ENCODE peak calls at places on chromosomes 4 and X, in eight cellular contexts. F is astrocyte of the spinal cord; Y is ovary; O is fibroblast of lung; L is neural crest cell; C is CD8-positive, alpha-beta T cell; W is body of pancreas; X is K562. H is an unnamed sample.

GRCh38 chrX:103782640-103783039 is 6.0 kb downstream of the PLP1 start:
- DNase-seq in F (no peak), Y (no peak), O (no peak), L (peak; percentile 44), C (no peak), W (no peak), X (no peak), H (no peak)

GRCh38 chr4:86497131-86497530 is 97.0 kb upstream of the PTPN13 start:
- DNase-seq in F (no peak), Y (no peak), O (no peak), L (no peak), C (no peak), W (peak; percentile 7), X (no peak), H (no peak)

GRCh38 chr4:113845138-113845537 is 83.6 kb upstream of the CAMK2D start:
- DNase-seq in F (no peak), Y (no peak), O (no peak), L (no peak), C (no peak), W (no peak), X (no peak), H (no peak)

GRCh38 chr4:1584498-1584897 is 99.6 kb downstream of the FAM53A start:
- DNase-seq in F (no peak), Y (no peak), O (no peak), L (no peak), C (peak; percentile 2), W (no peak), X (no peak), H (no peak)

GRCh38 chr4:183636488-183636887 is 22.5 kb downstream of the RWDD4 start:
- DNase-seq in F (peak; percentile 31), Y (no peak), O (no peak), L (no peak), C (no peak), W (peak; percentile 38), X (no peak), H (no peak)

GRCh38 chr4:156111706-156112105 is 158.0 kb upstream of the CTSO start:
- DNase-seq in F (no peak), Y (no peak), O (no peak), L (no peak), C (no peak), W (no peak), X (no peak), H (no peak)

GRCh38 chrX:2423293-2423692 is 77.5 kb downstream of the DHRSX start:
- DNase-seq in F (peak; percentile 13), Y (no peak), O (no peak), L (no peak), C (no peak), W (no peak), X (no peak), H (no peak)

GRCh38 chrX:125012585-125012984 is 307.1 kb upstream of the TEX13C start:
- DNase-seq in F (no peak), Y (no peak), O (no peak), L (no peak), C (no peak), W (no peak), X (no peak), H (no peak)

GRCh38 chr4:26787461-26788340 is 72.9 kb upstream of the STIM2 start:
- DNase-seq in F (peak; percentile 78), Y (peak; percentile 51), O (peak; percentile 49), L (no peak), C (peak; percentile 40), W (peak; percentile 55), X (peak; percentile 43), H (no peak)

GRCh38 chr4:176436500-176436973 is 116.8 kb downstream of the SPCS3 start:
- DNase-seq in F (peak; percentile 78), Y (no peak), O (peak; percentile 58), L (no peak), C (no peak), W (no peak), X (no peak), H (no peak)

GRCh38 chr4:2352171-2352570 is 66.3 kb downstream of the ZFYVE28 start:
- DNase-seq in F (no peak), Y (no peak), O (no peak), L (no peak), C (no peak), W (no peak), X (no peak), H (peak; percentile 14)

GRCh38 chr4:112082954-112083586 is 62.2 kb upstream of the FAM241A start:
- DNase-seq in F (peak; percentile 75), Y (no peak), O (peak; percentile 77), L (no peak), C (no peak), W (no peak), X (no peak), H (no peak)

GRCh38 chr4:146158036-146158745 is 17.3 kb upstream of the LSM6 start:
- DNase-seq in F (no peak), Y (no peak), O (no peak), L (no peak), C (no peak), W (no peak), X (no peak), H (no peak)

GRCh38 chr4:151407466-151408379 is 1.3 kb upstream of the FHIP1A start:
- DNase-seq in F (peak; percentile 5), Y (peak; percentile 41), O (no peak), L (no peak), C (no peak), W (peak; percentile 47), X (no peak), H (no peak)

GRCh38 chr4:4200624-4201023 is 26.1 kb downstream of the OTOP1 start:
- DNase-seq in F (no peak), Y (no peak), O (no peak), L (no peak), C (no peak), W (no peak), X (no peak), H (no peak)

GRCh38 chr4:85486425-85487101 is 11.6 kb downstream of the ARHGAP24 start:
- DNase-seq in F (peak; percentile 26), Y (no peak), O (peak; percentile 41), L (no peak), C (no peak), W (no peak), X (peak; percentile 7), H (no peak)

GRCh38 chrX:141642979-141643378 is 53.5 kb downstream of the SPANXA2 start:
- DNase-seq in F (peak; percentile 18), Y (no peak), O (peak; percentile 23), L (no peak), C (no peak), W (no peak), X (no peak), H (no peak)

GRCh38 chr4:173536808-173537429 is 6.9 kb upstream of the HAND2 start:
- DNase-seq in F (no peak), Y (no peak), O (no peak), L (peak; percentile 23), C (no peak), W (no peak), X (no peak), H (no peak)

GRCh38 chr4:15913631-15913970 is 24.9 kb downstream of the FGFBP1 start:
- DNase-seq in F (peak; percentile 94), Y (no peak), O (peak; percentile 70), L (no peak), C (no peak), W (peak; percentile 3), X (no peak), H (no peak)

GRCh38 chr4:119314356-119314755 is 7.6 kb downstream of the FABP2 start:
- DNase-seq in F (peak; percentile 65), Y (no peak), O (peak; percentile 71), L (no peak), C (peak; percentile 25), W (peak; percentile 25), X (no peak), H (no peak)

DNA sequence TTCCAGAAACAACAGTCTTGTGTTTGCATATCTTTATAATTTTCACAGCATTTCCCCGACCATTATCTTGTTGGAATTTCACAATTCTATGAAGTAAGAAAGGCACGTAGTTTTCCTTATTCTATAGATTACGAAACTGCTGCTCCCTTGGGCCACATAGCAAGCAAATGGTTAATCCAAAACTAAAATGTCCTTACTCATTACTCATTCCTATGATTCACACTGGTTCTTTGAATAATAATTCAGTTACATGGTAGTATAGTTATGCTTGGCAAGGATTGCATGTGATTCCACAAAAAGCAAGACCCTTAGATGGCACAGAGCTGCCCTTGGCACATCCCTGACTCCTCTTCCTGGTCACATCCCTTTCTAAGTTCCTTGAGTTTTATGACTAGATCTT is 51.2 kb downstream of the OR13H1 start:
- DNase-seq in F (no peak), Y (no peak), O (peak; percentile 68), L (no peak), C (no peak), W (no peak), X (no peak), H (no peak)
- TF ChIP-seq CTCF in F (no peak), Y (no peak), O (no peak), L (no peak), C (no peak), W (no peak), X (no peak), H (no peak)

GRCh38 chr4:157204634-157205244 is 15.8 kb upstream of the GRIA2 start:
- DNase-seq in F (no peak), Y (no peak), O (no peak), L (peak; percentile 29), C (no peak), W (peak; percentile 32), X (peak; percentile 39), H (no peak)
- TF ChIP-seq CTCF in F (peak; percentile 43), Y (no peak), O (peak; percentile 34), L (peak; percentile 55), C (no peak), W (peak; percentile 50), X (peak; percentile 54), H (no peak)

DNA sequence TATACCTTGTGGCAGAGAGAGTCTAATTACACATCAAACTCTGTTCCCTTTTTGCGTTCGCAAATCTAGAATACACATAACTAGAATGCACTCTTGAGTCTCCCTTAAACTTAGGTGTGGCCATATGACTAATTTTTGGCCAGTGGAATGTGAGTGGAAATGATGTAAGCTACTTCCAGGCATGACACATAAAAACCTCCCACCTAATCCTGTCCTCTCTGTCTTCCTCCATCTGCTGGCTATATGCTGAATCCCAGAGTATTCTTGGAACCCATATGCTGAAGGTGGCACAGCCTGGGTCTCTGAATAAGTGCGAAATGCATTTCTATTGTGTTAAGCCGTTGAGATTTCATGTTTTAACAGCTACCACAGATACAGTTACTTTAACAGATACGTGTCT is 269.9 kb upstream of the NRK start:
- DNase-seq in F (peak; percentile 38), Y (no peak), O (peak; percentile 32), L (no peak), C (no peak), W (no peak), X (no peak), H (no peak)
- TF ChIP-seq CTCF in F (peak; percentile 2), Y (no peak), O (no peak), L (no peak), C (no peak), W (no peak), X (no peak), H (no peak)

GRCh38 chr4:12041828-12042227 is 613.1 kb upstream of the HS3ST1 start:
- DNase-seq in F (no peak), Y (no peak), O (no peak), L (no peak), C (no peak), W (no peak), X (no peak), H (no peak)
- TF ChIP-seq CTCF in F (no peak), Y (no peak), O (no peak), L (peak; percentile 54), C (no peak), W (no peak), X (peak; percentile 12), H (no peak)

H was measured in omental fat pad.